ENCODE peak calls at places on chromosomes 1 and 21, in five cellular contexts. U, M, B, Q and L are unnamed samples. For H3K9me3 and H3K4me1, the result is how much of the 10 kb centered on the place peaks cover.

GRCh38 chr1:230365723-230366307 is 60.3 kb downstream of the PGBD5 start:
- DNase-seq in U (no peak), M (no peak), B (no peak), Q (no peak), L (no peak)

GRCh38 chr1:153611356-153611755 is 1.6 kb downstream of the S100A16 start:
- DNase-seq in U (no peak), M (no peak), B (no peak), Q (no peak), L (no peak)

GRCh38 chr1:66351913-66352312 is 182.0 kb upstream of the SGIP1 start:
- DNase-seq in U (no peak), M (no peak), B (no peak), Q (no peak), L (no peak)

GRCh38 chr21:46056450-46056903 is 41.4 kb upstream of the COL6A2 start:
- DNase-seq in U (peak), M (peak), B (no peak), Q (no peak), L (peak)

GRCh38 chr1:212512731-212513559 is 80.2 kb downstream of the NENF start:
- DNase-seq in U (no peak), M (peak), B (peak), Q (no peak), L (no peak)

GRCh38 chr1:162857850-162858249 is 3.1 kb downstream of the CCDC190 start:
- DNase-seq in U (no peak), M (peak), B (no peak), Q (no peak), L (no peak)

GRCh38 chr21:45459171-45460010 is 54.4 kb downstream of the COL18A1 start:
- DNase-seq in U (no peak), M (no peak), B (no peak), Q (no peak), L (no peak)

GRCh38 chr1:241622708-241623107 is 17.5 kb downstream of the CHML start:
- DNase-seq in U (no peak), M (no peak), B (no peak), Q (no peak), L (no peak)

GRCh38 chr1:115727706-115728249 is 40.7 kb downstream of the CASQ2 start:
- DNase-seq in U (peak), M (peak), B (no peak), Q (no peak), L (peak)

GRCh38 chr1:30271401-30272287 is 451.7 kb downstream of the MATN1 start:
- DNase-seq in U (no peak), M (no peak), B (no peak), Q (no peak), L (no peak)

GRCh38 chr1:243712890-243713425 is 137.1 kb downstream of the AKT3 start:
- DNase-seq in U (no peak), M (peak), B (no peak), Q (no peak), L (no peak)

GRCh38 chr21:44654576-44654950 is at the start of gene KRTAP12-4:
- DNase-seq in U (no peak), M (no peak), B (no peak), Q (no peak), L (no peak)

GRCh38 chr1:80143361-80143760 is 1136.8 kb upstream of the ADGRL4 start:
- DNase-seq in U (no peak), M (no peak), B (no peak), Q (no peak), L (no peak)
- H3K9me3 ChIP-seq in U (under half), M (under half), B (under half), Q (under half), L (under half)

GRCh38 chr1:232477728-232478127 is 152.2 kb downstream of the SIPA1L2 start:
- DNase-seq in U (no peak), M (peak), B (no peak), Q (no peak), L (no peak)
- TF ChIP-seq CTCF in U (no peak), M (no peak), B (no peak), Q (no peak), L (no peak)

GRCh38 chr1:236951672-236952071 is 52.6 kb downstream of the MT1HL1 start:
- DNase-seq in U (no peak), M (no peak), B (no peak), Q (no peak), L (no peak)
- H3K4me1 ChIP-seq in U (under half), M (under half), B (under half), Q (under half), L (under half)

DNA sequence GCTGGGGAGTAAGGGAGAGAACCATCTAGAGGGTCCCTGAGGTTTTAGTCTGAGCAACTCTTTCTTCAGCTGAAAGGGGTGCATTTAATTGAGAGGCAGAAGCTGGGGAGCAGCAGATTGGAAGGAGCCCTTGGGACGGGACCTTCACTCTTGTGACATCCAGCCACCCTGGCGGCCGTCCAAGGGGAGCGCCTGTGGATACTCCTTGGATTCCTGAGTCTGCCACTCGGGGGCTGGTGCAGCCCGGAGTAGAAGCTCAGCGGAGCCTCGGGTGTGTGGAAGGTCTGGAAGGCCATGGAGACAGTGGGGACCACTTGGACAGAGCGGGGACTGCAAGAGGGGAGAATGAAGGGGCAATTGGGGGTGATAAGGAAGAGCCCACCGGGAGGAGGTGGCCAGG is 68.7 kb downstream of the AJAP1 start:
- DNase-seq in U (no peak), M (no peak), B (no peak), Q (no peak), L (no peak)
- H3K9me3 ChIP-seq in U (under half), M (half or more), B (under half), Q (under half), L (under half)

DNA sequence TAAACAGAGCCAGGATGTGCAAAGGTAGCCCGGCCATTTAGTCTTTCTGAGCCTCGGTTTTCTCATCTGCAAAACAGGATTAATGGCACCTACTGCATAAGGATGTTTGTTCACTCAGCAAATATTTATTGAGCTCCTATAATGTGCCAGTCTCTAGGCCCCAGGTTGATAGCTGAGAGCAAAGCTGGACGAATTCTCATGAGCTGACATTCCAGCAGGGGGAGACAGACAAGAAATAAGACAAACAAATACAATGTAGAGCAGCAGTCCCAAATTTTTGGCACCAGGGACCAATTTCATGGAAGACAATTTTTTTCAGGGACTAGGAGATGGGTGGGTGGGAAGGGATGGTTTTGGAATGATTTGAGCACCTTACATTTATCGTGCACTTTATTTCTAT is 74.3 kb upstream of the PAX7 start:
- DNase-seq in U (no peak), M (peak), B (no peak), Q (no peak), L (no peak)
- TF ChIP-seq CTCF in U (no peak), M (peak), B (no peak), Q (peak), L (no peak)